ENCODE peak calls at places on chromosomes 6 and 20, in five cellular contexts. One of them, this sample, is unnamed.
A peak's percentile ranks its signal among the peaks of the same experiment; 100 is the strongest.

GRCh38 chr6:33177552-33178446 is 14.5 kb downstream of the COL11A2 start:
- DNase-seq in astrocyte of the spinal cord: no peak
- DNase-seq in CD8-positive, alpha-beta T cell: no peak
- DNase-seq in endothelial cell of umbilical vein: no peak
- DNase-seq in WTC11: no peak
- DNase-seq in this sample: no peak

GRCh38 chr20:18653736-18654447 is 66.0 kb downstream of the DTD1 start:
- DNase-seq in astrocyte of the spinal cord: no peak
- DNase-seq in CD8-positive, alpha-beta T cell: no peak
- DNase-seq in endothelial cell of umbilical vein: no peak
- DNase-seq in WTC11: no peak
- DNase-seq in this sample: no peak

GRCh38 chr6:24864345-24864744 is 65.6 kb upstream of the ARMH2 start:
- DNase-seq in astrocyte of the spinal cord: peak; percentile 10
- DNase-seq in CD8-positive, alpha-beta T cell: no peak
- DNase-seq in endothelial cell of umbilical vein: no peak
- DNase-seq in WTC11: no peak
- DNase-seq in this sample: no peak

GRCh38 chr6:31214516-31214915 is 44.0 kb upstream of the POU5F1 start:
- DNase-seq in astrocyte of the spinal cord: no peak
- DNase-seq in CD8-positive, alpha-beta T cell: no peak
- DNase-seq in endothelial cell of umbilical vein: no peak
- DNase-seq in WTC11: no peak
- DNase-seq in this sample: no peak

GRCh38 chr6:169427856-169428255 is 174.2 kb upstream of the THBS2 start:
- DNase-seq in astrocyte of the spinal cord: peak; percentile 85
- DNase-seq in CD8-positive, alpha-beta T cell: no peak
- DNase-seq in endothelial cell of umbilical vein: no peak
- DNase-seq in WTC11: no peak
- DNase-seq in this sample: peak; percentile 45

GRCh38 chr6:27771240-27771639 is 141.0 kb downstream of the OR2B2 start:
- DNase-seq in astrocyte of the spinal cord: no peak
- DNase-seq in CD8-positive, alpha-beta T cell: no peak
- DNase-seq in endothelial cell of umbilical vein: no peak
- DNase-seq in WTC11: no peak
- DNase-seq in this sample: no peak

GRCh38 chr20:2942439-2942838 is 69.2 kb downstream of the PTPRA start:
- DNase-seq in astrocyte of the spinal cord: peak; percentile 57
- DNase-seq in CD8-positive, alpha-beta T cell: no peak
- DNase-seq in endothelial cell of umbilical vein: peak; percentile 30
- DNase-seq in WTC11: no peak
- DNase-seq in this sample: no peak

GRCh38 chr20:54108817-54109216 is 38.4 kb upstream of the BCAS1 start:
- DNase-seq in astrocyte of the spinal cord: no peak
- DNase-seq in CD8-positive, alpha-beta T cell: no peak
- DNase-seq in endothelial cell of umbilical vein: no peak
- DNase-seq in WTC11: no peak
- DNase-seq in this sample: no peak

GRCh38 chr20:51489611-51490010 is 52.9 kb downstream of the NFATC2 start:
- DNase-seq in astrocyte of the spinal cord: no peak
- DNase-seq in CD8-positive, alpha-beta T cell: no peak
- DNase-seq in endothelial cell of umbilical vein: no peak
- DNase-seq in WTC11: no peak
- DNase-seq in this sample: no peak

GRCh38 chr20:56171087-56172012 is 77.2 kb upstream of the MC3R start:
- DNase-seq in astrocyte of the spinal cord: no peak
- DNase-seq in CD8-positive, alpha-beta T cell: no peak
- DNase-seq in endothelial cell of umbilical vein: no peak
- DNase-seq in WTC11: no peak
- DNase-seq in this sample: no peak

GRCh38 chr20:25064561-25064960 is 6.6 kb upstream of the ACSS1 start:
- DNase-seq in astrocyte of the spinal cord: no peak
- DNase-seq in CD8-positive, alpha-beta T cell: no peak
- DNase-seq in endothelial cell of umbilical vein: no peak
- DNase-seq in WTC11: no peak
- DNase-seq in this sample: no peak

GRCh38 chr6:40504274-40504673 is 82.9 kb downstream of the LRFN2 start:
- DNase-seq in astrocyte of the spinal cord: no peak
- DNase-seq in CD8-positive, alpha-beta T cell: no peak
- DNase-seq in endothelial cell of umbilical vein: no peak
- DNase-seq in WTC11: no peak
- DNase-seq in this sample: no peak

GRCh38 chr20:62776692-62777527 is 19.4 kb upstream of the MRGBP start:
- DNase-seq in astrocyte of the spinal cord: no peak
- DNase-seq in CD8-positive, alpha-beta T cell: no peak
- DNase-seq in endothelial cell of umbilical vein: no peak
- DNase-seq in WTC11: no peak
- DNase-seq in this sample: no peak

GRCh38 chr6:137155830-137156229 is 17.6 kb downstream of the IL22RA2 start:
- DNase-seq in astrocyte of the spinal cord: peak; percentile 62
- DNase-seq in CD8-positive, alpha-beta T cell: no peak
- DNase-seq in endothelial cell of umbilical vein: no peak
- DNase-seq in WTC11: no peak
- DNase-seq in this sample: no peak

GRCh38 chr6:153787341-153787606 is 251.8 kb upstream of the OPRM1 start:
- DNase-seq in astrocyte of the spinal cord: no peak
- DNase-seq in CD8-positive, alpha-beta T cell: no peak
- DNase-seq in endothelial cell of umbilical vein: no peak
- DNase-seq in WTC11: no peak
- DNase-seq in this sample: no peak

GRCh38 chr6:21800948-21801438 is 207.4 kb downstream of the SOX4 start:
- DNase-seq in astrocyte of the spinal cord: peak; percentile 71
- DNase-seq in CD8-positive, alpha-beta T cell: no peak
- DNase-seq in endothelial cell of umbilical vein: no peak
- DNase-seq in WTC11: no peak
- DNase-seq in this sample: peak; percentile 55

GRCh38 chr6:168355716-168356522 is 36.3 kb upstream of the DACT2 start:
- DNase-seq in astrocyte of the spinal cord: no peak
- DNase-seq in CD8-positive, alpha-beta T cell: no peak
- DNase-seq in endothelial cell of umbilical vein: no peak
- DNase-seq in WTC11: peak; percentile 71
- DNase-seq in this sample: no peak

GRCh38 chr20:42173440-42173839 is 555.3 kb upstream of the CHD6 start:
- DNase-seq in astrocyte of the spinal cord: no peak
- DNase-seq in CD8-positive, alpha-beta T cell: no peak
- DNase-seq in endothelial cell of umbilical vein: no peak
- DNase-seq in WTC11: no peak
- DNase-seq in this sample: no peak

GRCh38 chr6:150887978-150888563 is 22.6 kb downstream of the MTHFD1L start:
- DNase-seq in astrocyte of the spinal cord: no peak
- DNase-seq in CD8-positive, alpha-beta T cell: no peak
- DNase-seq in endothelial cell of umbilical vein: no peak
- DNase-seq in WTC11: no peak
- DNase-seq in this sample: no peak

GRCh38 chr20:51385941-51386530 is 156.5 kb downstream of the NFATC2 start:
- DNase-seq in astrocyte of the spinal cord: peak; percentile 53
- DNase-seq in CD8-positive, alpha-beta T cell: no peak
- DNase-seq in endothelial cell of umbilical vein: peak; percentile 67
- DNase-seq in WTC11: peak; percentile 53
- DNase-seq in this sample: peak; percentile 25

GRCh38 chr20:57647933-57648785 is 27.9 kb upstream of the ZBP1 start:
- DNase-seq in astrocyte of the spinal cord: no peak
- DNase-seq in CD8-positive, alpha-beta T cell: no peak
- DNase-seq in endothelial cell of umbilical vein: no peak
- DNase-seq in WTC11: no peak
- DNase-seq in this sample: no peak

GRCh38 chr6:4687989-4688947 is 87.9 kb upstream of the CDYL start:
- DNase-seq in astrocyte of the spinal cord: peak; percentile 80
- DNase-seq in CD8-positive, alpha-beta T cell: no peak
- DNase-seq in endothelial cell of umbilical vein: peak; percentile 87
- DNase-seq in WTC11: no peak
- DNase-seq in this sample: peak; percentile 74

GRCh38 chr6:113819169-113819830 is 37.8 kb upstream of the MARCKS start:
- DNase-seq in astrocyte of the spinal cord: no peak
- DNase-seq in CD8-positive, alpha-beta T cell: no peak
- DNase-seq in endothelial cell of umbilical vein: no peak
- DNase-seq in WTC11: no peak
- DNase-seq in this sample: no peak

GRCh38 chr6:20921533-20921932 is 387.3 kb downstream of the CDKAL1 start:
- DNase-seq in astrocyte of the spinal cord: no peak
- DNase-seq in CD8-positive, alpha-beta T cell: no peak
- DNase-seq in endothelial cell of umbilical vein: no peak
- DNase-seq in WTC11: no peak
- DNase-seq in this sample: no peak

GRCh38 chr6:20178327-20178726 is 33.9 kb downstream of the MBOAT1 start:
- DNase-seq in astrocyte of the spinal cord: no peak
- DNase-seq in CD8-positive, alpha-beta T cell: no peak
- DNase-seq in endothelial cell of umbilical vein: no peak
- DNase-seq in WTC11: no peak
- DNase-seq in this sample: no peak

GRCh38 chr6:20455175-20456075 is 53.7 kb downstream of the E2F3 start:
- DNase-seq in astrocyte of the spinal cord: peak; percentile 22
- DNase-seq in CD8-positive, alpha-beta T cell: no peak
- DNase-seq in endothelial cell of umbilical vein: peak; percentile 79
- DNase-seq in WTC11: no peak
- DNase-seq in this sample: peak; percentile 36

GRCh38 chr6:168370310-168370991 is 50.9 kb upstream of the DACT2 start:
- DNase-seq in astrocyte of the spinal cord: no peak
- DNase-seq in CD8-positive, alpha-beta T cell: peak; percentile 19
- DNase-seq in endothelial cell of umbilical vein: no peak
- DNase-seq in WTC11: peak; percentile 89
- DNase-seq in this sample: no peak

GRCh38 chr20:22412977-22413868 is 171.1 kb downstream of the FOXA2 start:
- DNase-seq in astrocyte of the spinal cord: no peak
- DNase-seq in CD8-positive, alpha-beta T cell: no peak
- DNase-seq in endothelial cell of umbilical vein: no peak
- DNase-seq in WTC11: no peak
- DNase-seq in this sample: no peak

GRCh38 chr20:18684775-18685174 is 96.9 kb downstream of the DTD1 start:
- DNase-seq in astrocyte of the spinal cord: no peak
- DNase-seq in CD8-positive, alpha-beta T cell: no peak
- DNase-seq in endothelial cell of umbilical vein: no peak
- DNase-seq in WTC11: no peak
- DNase-seq in this sample: no peak

GRCh38 chr6:148441454-148441911 is 98.8 kb downstream of the SASH1 start:
- DNase-seq in astrocyte of the spinal cord: peak; percentile 77
- DNase-seq in CD8-positive, alpha-beta T cell: no peak
- DNase-seq in endothelial cell of umbilical vein: peak; percentile 92
- DNase-seq in WTC11: no peak
- DNase-seq in this sample: peak; percentile 76

GRCh38 chr6:36120979-36121706 is 9.2 kb upstream of the MAPK13 start:
- DNase-seq in astrocyte of the spinal cord: no peak
- DNase-seq in CD8-positive, alpha-beta T cell: no peak
- DNase-seq in endothelial cell of umbilical vein: peak; percentile 63
- DNase-seq in WTC11: no peak
- DNase-seq in this sample: no peak

GRCh38 chr6:49676671-49677281 is 36.6 kb downstream of the CRISP2 start:
- DNase-seq in astrocyte of the spinal cord: no peak
- DNase-seq in CD8-positive, alpha-beta T cell: no peak
- DNase-seq in endothelial cell of umbilical vein: peak; percentile 10
- DNase-seq in WTC11: no peak
- DNase-seq in this sample: no peak

GRCh38 chr6:100088009-100088408 is 94.0 kb upstream of the MCHR2 start:
- DNase-seq in astrocyte of the spinal cord: peak; percentile 79
- DNase-seq in CD8-positive, alpha-beta T cell: no peak
- DNase-seq in endothelial cell of umbilical vein: no peak
- DNase-seq in WTC11: no peak
- DNase-seq in this sample: peak; percentile 85

GRCh38 chr6:144712541-144712940 is 427.4 kb downstream of the UTRN start:
- DNase-seq in astrocyte of the spinal cord: no peak
- DNase-seq in CD8-positive, alpha-beta T cell: no peak
- DNase-seq in endothelial cell of umbilical vein: no peak
- DNase-seq in WTC11: no peak
- DNase-seq in this sample: peak; percentile 24

GRCh38 chr20:38658879-38659612 is 57.4 kb downstream of the ARHGAP40 start:
- DNase-seq in astrocyte of the spinal cord: no peak
- DNase-seq in CD8-positive, alpha-beta T cell: no peak
- DNase-seq in endothelial cell of umbilical vein: peak; percentile 16
- DNase-seq in WTC11: peak; percentile 76
- DNase-seq in this sample: no peak

GRCh38 chr6:140319209-140319608 is 944.8 kb upstream of the CITED2 start:
- DNase-seq in astrocyte of the spinal cord: peak; percentile 70
- DNase-seq in CD8-positive, alpha-beta T cell: no peak
- DNase-seq in endothelial cell of umbilical vein: peak; percentile 24
- DNase-seq in WTC11: no peak
- DNase-seq in this sample: no peak

GRCh38 chr6:141395443-141396008 is 737.2 kb upstream of the GJE1 start:
- DNase-seq in astrocyte of the spinal cord: no peak
- DNase-seq in CD8-positive, alpha-beta T cell: no peak
- DNase-seq in endothelial cell of umbilical vein: no peak
- DNase-seq in WTC11: no peak
- DNase-seq in this sample: no peak

GRCh38 chr20:33362898-33363297 is 38.4 kb downstream of the CDK5RAP1 start:
- DNase-seq in astrocyte of the spinal cord: no peak
- DNase-seq in CD8-positive, alpha-beta T cell: no peak
- DNase-seq in endothelial cell of umbilical vein: no peak
- DNase-seq in WTC11: no peak
- DNase-seq in this sample: no peak

GRCh38 chr20:33359399-33360261 is 41.7 kb downstream of the CDK5RAP1 start:
- DNase-seq in astrocyte of the spinal cord: no peak
- DNase-seq in CD8-positive, alpha-beta T cell: no peak
- DNase-seq in endothelial cell of umbilical vein: no peak
- DNase-seq in WTC11: no peak
- DNase-seq in this sample: no peak
- TF ChIP-seq CTCF in astrocyte of the spinal cord: no peak
- TF ChIP-seq CTCF in CD8-positive, alpha-beta T cell: no peak
- TF ChIP-seq CTCF in endothelial cell of umbilical vein: no peak
- TF ChIP-seq CTCF in WTC11: no peak
- TF ChIP-seq CTCF in this sample: no peak

GRCh38 chr6:118963003-118963402 is 28.0 kb upstream of the MCM9 start:
- DNase-seq in astrocyte of the spinal cord: peak; percentile 23
- DNase-seq in CD8-positive, alpha-beta T cell: no peak
- DNase-seq in endothelial cell of umbilical vein: peak; percentile 5
- DNase-seq in WTC11: no peak
- DNase-seq in this sample: no peak
- TF ChIP-seq CTCF in astrocyte of the spinal cord: peak; percentile 29
- TF ChIP-seq CTCF in CD8-positive, alpha-beta T cell: peak; percentile 49
- TF ChIP-seq CTCF in endothelial cell of umbilical vein: no peak
- TF ChIP-seq CTCF in WTC11: no peak
- TF ChIP-seq CTCF in this sample: peak; percentile 66

GRCh38 chr6:85641916-85642773 is 541 bp downstream of the SYNCRIP start:
- DNase-seq in astrocyte of the spinal cord: peak; percentile 37
- DNase-seq in CD8-positive, alpha-beta T cell: peak; percentile 19
- DNase-seq in endothelial cell of umbilical vein: peak; percentile 52
- DNase-seq in WTC11: peak; percentile 30
- DNase-seq in this sample: peak; percentile 36
- TF ChIP-seq CTCF in astrocyte of the spinal cord: peak; percentile 7
- TF ChIP-seq CTCF in CD8-positive, alpha-beta T cell: no peak
- TF ChIP-seq CTCF in endothelial cell of umbilical vein: peak; percentile 5
- TF ChIP-seq CTCF in WTC11: no peak
- TF ChIP-seq CTCF in this sample: no peak

DNA sequence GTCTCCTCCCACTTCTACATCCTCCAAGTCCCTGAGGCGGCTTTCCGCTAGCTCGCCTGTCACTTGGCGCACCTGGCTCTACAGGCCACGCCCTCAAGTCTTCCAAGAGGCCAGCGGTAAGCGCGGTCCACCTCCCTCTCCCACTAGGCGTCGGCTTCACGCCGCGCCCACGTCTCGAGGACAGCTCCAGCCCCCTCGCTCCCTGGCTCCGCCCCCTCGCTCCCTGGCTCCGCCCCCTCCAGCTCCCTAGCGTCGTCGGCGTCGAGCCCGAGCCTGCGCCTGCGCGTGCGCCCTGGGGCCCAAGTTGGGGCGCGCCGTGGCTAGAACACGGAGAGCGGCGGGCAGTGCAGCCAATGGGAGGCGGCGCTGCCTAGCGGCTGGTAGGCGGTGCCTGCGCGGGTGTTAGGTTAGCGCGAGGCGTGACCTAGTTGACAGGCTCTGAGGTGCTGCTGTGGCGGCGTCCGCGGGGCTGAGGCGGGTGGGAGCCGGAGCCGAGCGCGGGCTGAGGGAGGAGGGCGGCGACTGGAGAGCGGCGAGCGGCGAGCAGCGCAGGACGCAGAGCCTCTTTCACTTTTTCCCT is at the start of gene MACROD2:
- DNase-seq in astrocyte of the spinal cord: peak; percentile 92
- DNase-seq in CD8-positive, alpha-beta T cell: no peak
- DNase-seq in endothelial cell of umbilical vein: peak; percentile 94
- DNase-seq in WTC11: peak; percentile 98
- DNase-seq in this sample: peak; percentile 79
- TF ChIP-seq CTCF in astrocyte of the spinal cord: no peak
- TF ChIP-seq CTCF in CD8-positive, alpha-beta T cell: no peak
- TF ChIP-seq CTCF in endothelial cell of umbilical vein: no peak
- TF ChIP-seq CTCF in WTC11: no peak
- TF ChIP-seq CTCF in this sample: no peak

This sample was measured in HFFc6.